ENCODE peak calls at places on chromosomes 13 and 19, in nine cellular contexts. S, B, I, T, Y, K, X, N and H are unnamed samples.

GRCh38 chr13:114045113-114045735 is 71.3 kb upstream of the C13orf46 start:
- DNase-seq in K (no peak), N (no peak), Y (no peak), T (no peak), X (no peak), B (no peak), S (peak; percentile 25), I (no peak), H (no peak)

GRCh38 chr13:29594710-29595379 is 643 bp downstream of the SLC7A1 start:
- DNase-seq in T (no peak), K (peak; percentile 49), N (peak; percentile 69), Y (no peak), X (peak; percentile 22), S (peak; percentile 92), I (peak; percentile 91), B (peak; percentile 52), H (peak; percentile 89)

GRCh38 chr13:43787998-43788397 is 1.2 kb upstream of the ENOX1 start:
- DNase-seq in B (no peak), Y (no peak), X (peak; percentile 63), N (no peak), S (no peak), I (no peak), K (peak; percentile 16), T (no peak), H (no peak)

GRCh38 chr13:29909975-29910674 is 59.7 kb upstream of the UBL3 start:
- DNase-seq in I (no peak), B (no peak), X (no peak), K (no peak), S (no peak), N (no peak), Y (no peak), T (no peak), H (no peak)

GRCh38 chr13:46340631-46341111 is 46.4 kb downstream of the RUBCNL start:
- DNase-seq in K (no peak), X (no peak), I (no peak), Y (no peak), N (no peak), S (no peak), B (no peak), T (no peak), H (no peak)

GRCh38 chr13:99067160-99067985 is 89.5 kb upstream of the DOCK9 start:
- DNase-seq in N (no peak), K (no peak), I (no peak), Y (no peak), S (no peak), T (no peak), X (no peak), B (no peak), H (no peak)

GRCh38 chr19:10624585-10624984 is 768 bp upstream of the SLC44A2 start:
- DNase-seq in N (no peak), X (no peak), T (no peak), S (no peak), Y (no peak), K (no peak), I (no peak), B (no peak), H (no peak)

GRCh38 chr13:45690636-45691035 is 11.5 kb upstream of the CBY2 start:
- DNase-seq in I (no peak), Y (no peak), B (no peak), N (no peak), T (no peak), X (no peak), K (no peak), S (no peak), H (no peak)

GRCh38 chr19:6271721-6272410 is 7.9 kb downstream of the MLLT1 start:
- DNase-seq in K (peak; percentile 72), Y (no peak), S (peak; percentile 90), I (no peak), T (no peak), N (peak; percentile 46), B (peak; percentile 75), X (peak; percentile 56), H (peak; percentile 97)

GRCh38 chr19:2099937-2100718 is 3.4 kb downstream of the IZUMO4 start:
- DNase-seq in Y (no peak), K (no peak), T (no peak), B (no peak), I (no peak), N (no peak), X (no peak), S (peak; percentile 77), H (no peak)
- TF ChIP-seq POLR2AphosphoS5 in Y (no peak), K (no peak), T (no peak), B (no peak), I (peak; percentile 73), N (no peak), X (no peak), S (no peak), H (no peak)

GRCh38 chr13:33493672-33494365 is 208.3 kb upstream of the STARD13 start:
- DNase-seq in K (no peak), S (no peak), I (no peak), T (no peak), N (no peak), Y (no peak), X (no peak), B (no peak), H (no peak)

GRCh38 chr13:33494596-33495214 is 209.2 kb upstream of the STARD13 start:
- DNase-seq in S (no peak), K (peak; percentile 99), X (peak; percentile 20), Y (no peak), B (peak; percentile 5), N (no peak), T (no peak), I (no peak), H (no peak)

GRCh38 chr13:33496336-33496735 is 210.8 kb upstream of the STARD13 start:
- DNase-seq in K (no peak), T (no peak), X (no peak), S (no peak), I (no peak), Y (no peak), N (no peak), B (no peak), H (no peak)

GRCh38 chr13:33497146-33497845 is 211.7 kb upstream of the STARD13 start:
- DNase-seq in N (no peak), X (no peak), K (peak; percentile 89), B (no peak), S (no peak), I (no peak), T (no peak), Y (no peak), H (no peak)
- H3K4me3 ChIP-seq in N (no peak overlapping the region), X (no peak overlapping the region), K (no peak overlapping the region), B (no peak overlapping the region), S (no peak overlapping the region), I (no peak overlapping the region), T (no peak overlapping the region), Y (no peak overlapping the region), H (no peak overlapping the region)

DNA sequence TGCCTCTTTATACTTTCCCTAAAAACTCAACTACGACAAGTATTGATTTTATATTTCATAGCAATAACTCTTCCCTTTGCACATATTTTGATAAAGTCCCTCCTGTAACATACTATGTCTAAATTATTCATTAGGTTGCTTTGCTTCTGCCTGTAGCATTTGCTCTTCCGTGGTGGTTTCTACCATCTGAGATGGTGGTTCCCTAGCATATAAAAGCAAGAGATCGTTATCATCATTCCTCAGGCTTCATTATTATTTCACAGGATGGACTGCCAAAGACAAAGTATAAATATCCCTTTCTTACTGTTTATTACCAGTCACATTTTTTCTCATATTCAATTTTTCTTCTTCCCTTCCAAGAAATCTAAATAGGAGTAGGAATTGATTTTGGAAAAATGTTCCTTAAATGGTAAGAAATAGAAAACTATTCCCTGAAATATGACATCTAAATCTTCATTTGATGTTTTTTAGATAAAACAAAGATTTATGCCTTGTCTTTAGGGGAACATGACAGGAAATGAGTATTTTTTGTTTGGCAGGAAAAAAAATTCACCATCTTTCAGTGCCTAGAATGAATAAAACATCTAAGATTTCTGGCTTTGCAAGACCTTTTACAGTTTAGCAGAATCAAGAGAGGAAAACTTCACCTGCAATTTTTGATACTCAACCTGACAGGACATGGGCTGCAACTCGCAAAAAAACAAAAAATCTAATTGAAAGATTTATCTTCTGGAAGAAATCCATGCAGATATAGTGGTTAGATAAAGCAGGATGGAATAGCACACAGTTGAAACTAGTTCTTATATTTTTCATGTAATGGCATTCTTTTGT is 340.0 kb downstream of the SPRY2 start:
- DNase-seq in T (no peak), N (no peak), I (no peak), Y (no peak), B (no peak), X (no peak), K (peak; percentile 30), S (no peak), H (no peak)
- TF ChIP-seq POLR2AphosphoS5 in T (no peak), N (no peak), I (no peak), Y (no peak), B (no peak), X (no peak), K (no peak), S (no peak), H (no peak)

DNA sequence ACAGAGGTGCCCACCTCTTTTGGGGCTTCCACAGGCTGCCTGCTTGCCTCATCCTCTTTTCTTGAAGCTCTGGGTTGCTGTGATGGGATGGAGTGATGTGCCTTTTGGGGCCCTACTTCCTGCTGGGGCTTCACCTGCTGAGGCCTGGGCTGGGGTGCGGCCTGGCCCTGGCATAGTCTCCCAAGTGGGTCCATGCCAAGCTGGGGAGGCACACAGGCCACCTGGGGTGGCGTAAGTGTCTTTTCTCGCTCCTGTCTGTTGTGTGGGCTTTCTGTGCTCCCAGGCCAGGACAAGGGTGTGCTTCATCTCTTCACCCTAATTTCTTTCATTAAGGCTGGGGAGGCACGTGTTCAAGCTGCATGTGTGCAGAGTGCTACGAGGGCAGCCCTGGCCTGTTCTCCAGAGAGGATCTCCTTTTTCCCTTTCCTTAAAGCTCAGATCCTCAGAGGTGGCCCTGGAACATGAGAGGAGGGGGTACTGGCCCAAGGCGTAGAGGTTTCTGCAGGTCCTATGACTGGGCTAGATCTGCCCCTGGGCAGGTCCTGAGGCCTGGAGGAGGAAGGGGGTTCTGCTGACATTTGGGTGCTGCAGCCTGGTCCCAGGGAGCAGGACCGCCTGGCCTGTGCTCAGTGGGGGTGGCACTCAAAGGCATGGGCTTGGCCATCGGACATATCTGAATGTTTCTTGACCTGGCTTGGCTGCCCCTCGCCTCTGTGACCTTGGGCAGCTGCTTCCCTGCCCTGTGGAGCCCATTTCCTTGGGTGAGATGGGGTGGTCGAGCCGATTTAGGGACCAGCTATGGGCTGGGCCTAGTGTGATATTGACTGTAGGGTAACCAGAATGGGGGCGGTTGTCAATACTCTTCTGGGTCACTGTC is 23.7 kb upstream of the RNF17 start:
- DNase-seq in S (no peak), X (no peak), N (no peak), I (no peak), T (no peak), Y (no peak), K (no peak), B (no peak), H (no peak)
- H3K4me3 ChIP-seq in S (no peak overlapping the region), X (no peak overlapping the region), N (no peak overlapping the region), I (no peak overlapping the region), T (no peak overlapping the region), Y (no peak overlapping the region), K (no peak overlapping the region), B (no peak overlapping the region), H (no peak overlapping the region)

GRCh38 chr13:48775285-48775684 is 121.6 kb downstream of the CYSLTR2 start:
- DNase-seq in B (no peak), N (no peak), X (no peak), K (no peak), I (no peak), S (no peak), T (no peak), Y (no peak), H (no peak)
- TF ChIP-seq POLR2AphosphoS5 in B (no peak), N (no peak), X (no peak), K (no peak), I (no peak), S (no peak), T (no peak), Y (no peak), H (no peak)